ENCODE peak calls at places on chromosomes 16 and 17, in ten cellular contexts. B is IMR-90, N is AG09309, V is kidney, H is spleen, Y is RWPE1, C is tibial artery, A is psoas muscle, T is thoracic aorta, S is GM23338. K is an unnamed sample.

GRCh38 chr16:49431040-49431439 is 57.4 kb downstream of the C16orf78 start:
- DNase-seq in H (no peak), Y (no peak), S (no peak), B (no peak), C (no peak), V (no peak), T (no peak), A (no peak), N (no peak), K (no peak)

GRCh38 chr17:33292981-33293867 is at the start of gene ASIC2:
- DNase-seq in N (no peak), S (peak; percentile 85), V (peak; percentile 79), Y (peak; percentile 53), C (no peak), H (peak; percentile 68), T (no peak), B (peak; percentile 4), A (peak; percentile 13), K (no peak)

GRCh38 chr16:8673611-8674412 is 605 bp upstream of the ABAT start:
- DNase-seq in B (no peak), A (no peak), C (no peak), V (no peak), N (no peak), S (peak; percentile 65), H (no peak), T (no peak), Y (no peak), K (no peak)

GRCh38 chr17:49556183-49556943 is 19.3 kb upstream of the NXPH3 start:
- DNase-seq in T (no peak), C (peak; percentile 63), Y (peak; percentile 77), V (peak; percentile 91), A (peak; percentile 77), N (no peak), H (peak; percentile 94), B (peak; percentile 49), S (peak; percentile 85), K (no peak)

GRCh38 chr17:81865733-81866439 is 5.3 kb downstream of the ARHGDIA start:
- DNase-seq in B (no peak), V (peak; percentile 87), H (no peak), A (no peak), C (no peak), Y (no peak), T (no peak), N (no peak), S (no peak), K (no peak)

GRCh38 chr16:50156590-50156989 is 3.5 kb downstream of the TENT4B start:
- DNase-seq in N (no peak), Y (no peak), C (no peak), S (no peak), T (no peak), A (no peak), B (no peak), H (no peak), V (no peak), K (no peak)

GRCh38 chr17:81567191-81567590 is 15.0 kb upstream of the FAAP100 start:
- DNase-seq in V (no peak), T (no peak), S (no peak), A (no peak), H (no peak), Y (no peak), C (no peak), B (no peak), N (no peak), K (no peak)

GRCh38 chr16:17467923-17468540 is 2.7 kb downstream of the XYLT1 start:
- DNase-seq in V (peak; percentile 73), S (peak; percentile 85), C (peak; percentile 79), B (peak; percentile 69), N (no peak), H (peak; percentile 81), T (no peak), A (peak; percentile 58), Y (no peak), K (peak; percentile 57)

GRCh38 chr17:372157-373152 is 19.8 kb upstream of the RPH3AL start:
- DNase-seq in S (no peak), N (no peak), C (no peak), T (no peak), B (peak; percentile 10), H (peak; percentile 27), V (no peak), Y (no peak), A (no peak), K (no peak)

GRCh38 chr16:74291577-74292208 is 4.9 kb upstream of the PSMD7 start:
- DNase-seq in S (no peak), H (no peak), T (no peak), C (no peak), B (peak; percentile 49), A (no peak), N (no peak), V (no peak), Y (peak; percentile 96), K (no peak)

GRCh38 chr17:76022285-76022684 is 4.8 kb downstream of the EVPL start:
- DNase-seq in C (no peak), T (no peak), Y (no peak), S (peak; percentile 45), V (no peak), B (no peak), H (no peak), A (no peak), N (no peak), K (no peak)

GRCh38 chr16:53433509-53433908 is 762 bp upstream of the RBL2 start:
- DNase-seq in B (no peak), C (no peak), T (no peak), S (peak; percentile 43), V (no peak), N (no peak), H (no peak), Y (no peak), A (no peak), K (no peak)

DNA sequence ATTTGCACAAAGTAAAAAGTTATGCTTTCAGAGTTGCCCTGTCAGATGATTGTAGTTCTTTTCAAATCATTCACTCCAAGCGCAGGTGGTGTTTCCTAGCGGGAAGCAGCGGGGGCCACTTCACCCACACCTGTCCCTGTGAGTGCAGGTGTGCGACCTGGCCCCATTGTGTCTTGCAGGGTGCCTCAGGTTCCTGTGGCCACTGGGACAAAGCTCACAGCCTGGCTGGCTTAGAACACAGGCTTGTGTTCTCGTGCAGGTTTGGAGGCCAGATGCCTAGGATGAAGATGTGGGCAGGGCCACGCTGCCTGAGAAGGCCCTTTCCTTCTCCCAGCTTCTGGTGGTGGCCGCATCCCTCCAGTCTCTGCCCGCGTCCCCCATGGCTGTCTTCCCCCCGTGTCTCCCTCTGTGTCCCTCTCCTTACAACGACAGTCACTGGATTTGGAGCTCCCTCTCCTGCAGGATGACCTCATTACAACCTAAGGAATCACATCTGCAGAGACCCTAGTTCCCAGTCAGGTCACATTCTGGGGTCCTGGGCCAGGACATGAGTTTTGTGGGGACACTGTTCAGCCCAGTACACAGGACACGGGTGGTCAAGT is 90.5 kb downstream of the NPIPB11 start:
- DNase-seq in C (no peak), V (no peak), H (no peak), N (no peak), A (no peak), S (peak; percentile 54), B (no peak), T (no peak), Y (no peak), K (no peak)
- TF ChIP-seq CTCF in C (peak; percentile 35), V (peak; percentile 14), H (no peak), N (no peak), A (peak; percentile 25), S (peak; percentile 77), B (no peak), T (no peak), Y (no peak), K (peak; percentile 3)

DNA sequence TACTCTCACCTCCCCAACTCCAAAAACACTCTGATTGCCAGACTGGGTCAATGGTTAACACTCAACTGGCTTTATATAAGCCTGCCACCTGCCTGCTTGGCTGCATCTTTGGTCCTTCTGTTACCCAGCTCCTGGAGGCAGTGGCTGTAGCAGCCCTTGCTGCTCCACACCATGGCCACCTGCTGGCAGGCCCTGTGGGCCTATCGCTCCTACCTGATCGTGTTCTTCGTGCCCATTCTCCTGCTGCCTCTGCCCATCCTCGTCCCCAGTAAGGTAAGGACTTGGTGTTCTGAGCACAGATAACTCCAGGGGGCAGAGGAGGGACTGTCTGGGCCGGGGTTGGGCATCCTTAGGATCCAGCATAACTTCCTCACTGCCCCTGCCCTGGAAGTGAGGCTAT is at the start of gene SLC13A2:
- DNase-seq in H (no peak), V (no peak), B (no peak), T (no peak), C (no peak), N (no peak), S (no peak), Y (no peak), A (no peak), K (no peak)
- TF ChIP-seq CTCF in H (no peak), V (no peak), B (no peak), T (no peak), C (no peak), N (peak; percentile 7), S (no peak), Y (no peak), A (no peak), K (no peak)

DNA sequence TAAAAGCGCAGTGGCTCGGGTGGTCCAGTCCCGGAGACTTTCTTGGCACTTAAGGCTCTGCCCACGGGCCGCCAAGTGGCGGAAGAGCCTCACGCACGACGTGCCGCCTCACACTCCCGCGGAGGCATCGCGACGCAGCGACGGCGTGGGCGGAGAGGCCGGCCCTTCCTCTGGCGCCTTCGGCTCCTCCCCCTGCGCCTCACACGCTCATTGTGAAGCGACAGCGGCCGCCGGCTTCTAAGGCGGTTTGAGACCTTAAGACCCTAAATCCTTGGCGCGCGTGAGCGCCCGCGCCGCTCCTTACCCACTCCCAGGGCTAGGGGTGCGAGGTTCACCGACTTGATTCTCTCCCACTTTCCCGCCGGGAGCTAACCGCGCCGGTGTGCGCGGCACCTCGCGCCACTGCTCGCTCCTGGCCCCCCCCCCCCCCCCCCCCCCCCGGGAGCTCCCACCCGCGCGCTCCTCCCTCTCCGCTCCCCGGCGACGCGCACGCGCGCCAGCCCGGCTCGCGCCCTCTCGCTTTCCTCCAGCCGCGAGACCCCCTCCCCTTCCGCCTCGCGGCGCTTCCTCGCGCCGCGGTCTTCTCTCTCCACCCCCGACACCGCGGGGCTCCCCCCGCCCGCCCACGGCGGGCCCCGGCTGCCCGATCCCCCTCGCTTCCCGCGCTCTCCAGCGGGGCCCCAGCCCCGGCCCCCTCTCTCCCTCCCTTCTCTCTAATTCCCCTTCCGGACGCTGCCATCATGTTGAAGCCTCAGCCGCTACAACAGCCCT is at the start of gene ATXN2L:
- DNase-seq in H (peak; percentile 99), A (peak; percentile 97), C (peak; percentile 90), N (peak; percentile 88), T (peak; percentile 78), S (peak; percentile 94), Y (peak; percentile 92), V (peak; percentile 99), B (peak; percentile 96), K (peak; percentile 93)
- TF ChIP-seq CTCF in H (no peak), A (no peak), C (peak; percentile 9), N (peak; percentile 6), T (peak; percentile 34), S (no peak), Y (no peak), V (no peak), B (peak; percentile 20), K (no peak)

DNA sequence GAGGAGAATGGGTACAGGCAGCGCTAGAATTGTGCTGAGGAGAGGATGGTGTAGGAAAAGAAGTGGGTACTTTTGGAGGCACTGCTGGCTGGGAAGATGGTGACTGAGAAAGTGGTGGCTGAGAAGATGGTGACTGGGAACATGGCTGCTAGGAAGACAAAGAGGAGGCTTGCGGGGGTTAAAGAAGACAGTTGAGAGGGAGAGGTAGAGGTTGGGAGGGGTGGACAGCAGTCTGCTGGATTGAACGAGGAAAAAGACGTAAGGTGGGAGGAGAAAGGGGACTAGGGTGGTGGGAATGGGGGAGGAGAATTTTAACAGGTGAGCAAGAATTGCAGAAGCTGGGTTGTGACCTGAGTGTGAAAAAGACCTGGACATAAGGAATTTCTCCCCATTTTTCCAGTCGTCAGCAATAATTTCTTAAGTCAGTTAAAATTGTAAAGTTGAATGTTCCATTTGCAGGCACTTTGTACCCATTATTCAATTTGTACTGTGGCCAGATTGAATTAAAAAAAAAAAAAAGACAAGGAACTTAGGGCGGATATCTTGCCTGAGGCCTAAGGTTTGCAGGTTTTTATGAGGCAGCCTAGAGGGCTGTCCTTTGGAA is 2450.0 kb downstream of the TP53TG3F start:
- DNase-seq in H (no peak), V (no peak), B (no peak), A (no peak), N (no peak), Y (no peak), C (no peak), T (no peak), S (no peak), K (no peak)
- TF ChIP-seq CTCF in H (no peak), V (no peak), B (no peak), A (no peak), N (no peak), Y (no peak), C (no peak), T (no peak), S (no peak), K (no peak)